ENCODE peak calls at places on chromosomes 7 and 10, in four cellular contexts. M is A549, R is NCI-H446, L is HEK293T. E is an unnamed sample.

GRCh38 chr7:36896418-36896817 is 172.1 kb upstream of the AOAH start:
- DNase-seq in M (no peak), R (peak), L (no peak), E (no peak)

GRCh38 chr7:15828881-15829280 is 142.4 kb upstream of the MEOX2 start:
- DNase-seq in M (no peak), R (no peak), L (no peak), E (no peak)

GRCh38 chr10:72272689-72273409 is 875 bp upstream of the DDIT4 start:
- DNase-seq in M (peak), R (peak), L (peak), E (peak)

GRCh38 chr7:154928136-154929005 is 74.6 kb downstream of the PAXIP1 start:
- DNase-seq in M (peak), R (peak), L (no peak), E (peak)

GRCh38 chr7:147915781-147916180 is 674.8 kb upstream of the C7orf33 start:
- DNase-seq in M (no peak), R (no peak), L (no peak), E (no peak)

GRCh38 chr10:4825868-4826787 is at the start of gene AKR1E2:
- DNase-seq in M (peak), R (peak), L (no peak), E (peak)

GRCh38 chr7:102279537-102280400 is 6.9 kb upstream of the SH2B2 start:
- DNase-seq in M (peak), R (peak), L (peak), E (peak)

GRCh38 chr7:30920021-30920583 is 8.4 kb downstream of the AQP1 start:
- DNase-seq in M (no peak), R (peak), L (no peak), E (no peak)

E was measured in KBM-7.